ENCODE peak calls at places on chromosomes 7 and 10, in five cellular contexts. One of them, this sample, is unnamed.

GRCh38 chr10:4057725-4058513 is 272.9 kb upstream of the KLF6 start:
- DNase-seq in breast epithelium: no peak
- DNase-seq in uterus: no peak
- DNase-seq in body of pancreas: no peak
- DNase-seq in Peyer's patch: no peak
- DNase-seq in this sample: no peak

GRCh38 chr7:145511014-145511413 is 605.6 kb upstream of the CNTNAP2 start:
- DNase-seq in breast epithelium: no peak
- DNase-seq in uterus: no peak
- DNase-seq in body of pancreas: peak; percentile 60
- DNase-seq in Peyer's patch: no peak
- DNase-seq in this sample: no peak

GRCh38 chr7:138608292-138608691 is 92.9 kb downstream of the SVOPL start:
- DNase-seq in breast epithelium: no peak
- DNase-seq in uterus: no peak
- DNase-seq in body of pancreas: peak; percentile 69
- DNase-seq in Peyer's patch: no peak
- DNase-seq in this sample: no peak

GRCh38 chr7:15709978-15710377 is 23.5 kb upstream of the MEOX2 start:
- DNase-seq in breast epithelium: no peak
- DNase-seq in uterus: no peak
- DNase-seq in body of pancreas: no peak
- DNase-seq in Peyer's patch: no peak
- DNase-seq in this sample: no peak

GRCh38 chr7:6589151-6589828 is 531 bp upstream of the INTS15 start:
- DNase-seq in breast epithelium: no peak
- DNase-seq in uterus: no peak
- DNase-seq in body of pancreas: no peak
- DNase-seq in Peyer's patch: no peak
- DNase-seq in this sample: no peak

GRCh38 chr10:88392222-88392621 is 190.9 kb downstream of the RNLS start:
- DNase-seq in breast epithelium: no peak
- DNase-seq in uterus: no peak
- DNase-seq in body of pancreas: no peak
- DNase-seq in Peyer's patch: peak; percentile 31
- DNase-seq in this sample: no peak

GRCh38 chr10:47027812-47028260 is 116.6 kb downstream of the PTPN20 start:
- DNase-seq in breast epithelium: no peak
- DNase-seq in uterus: no peak
- DNase-seq in body of pancreas: peak; percentile 7
- DNase-seq in Peyer's patch: no peak
- DNase-seq in this sample: peak; percentile 14

GRCh38 chr7:33183504-33183903 is 54.1 kb downstream of the BBS9 start:
- DNase-seq in breast epithelium: no peak
- DNase-seq in uterus: peak; percentile 17
- DNase-seq in body of pancreas: no peak
- DNase-seq in Peyer's patch: no peak
- DNase-seq in this sample: no peak

GRCh38 chr7:158353606-158354570 is 233.7 kb downstream of the PTPRN2 start:
- DNase-seq in breast epithelium: no peak
- DNase-seq in uterus: no peak
- DNase-seq in body of pancreas: no peak
- DNase-seq in Peyer's patch: no peak
- DNase-seq in this sample: no peak

GRCh38 chr10:130341325-130341724 is 205.1 kb downstream of the GLRX3 start:
- DNase-seq in breast epithelium: no peak
- DNase-seq in uterus: no peak
- DNase-seq in body of pancreas: peak; percentile 65
- DNase-seq in Peyer's patch: no peak
- DNase-seq in this sample: no peak

GRCh38 chr10:116770281-116770680 is 27.9 kb upstream of the HSPA12A start:
- DNase-seq in breast epithelium: no peak
- DNase-seq in uterus: no peak
- DNase-seq in body of pancreas: no peak
- DNase-seq in Peyer's patch: no peak
- DNase-seq in this sample: no peak

GRCh38 chr10:43905502-43906236 is 257.0 kb upstream of the ZNF32 start:
- DNase-seq in breast epithelium: no peak
- DNase-seq in uterus: no peak
- DNase-seq in body of pancreas: no peak
- DNase-seq in Peyer's patch: no peak
- DNase-seq in this sample: no peak

GRCh38 chr7:12508554-12508953 is 62.0 kb upstream of the SCIN start:
- DNase-seq in breast epithelium: no peak
- DNase-seq in uterus: no peak
- DNase-seq in body of pancreas: no peak
- DNase-seq in Peyer's patch: no peak
- DNase-seq in this sample: no peak

GRCh38 chr7:11552676-11553075 is 279.3 kb downstream of the THSD7A start:
- DNase-seq in breast epithelium: no peak
- DNase-seq in uterus: no peak
- DNase-seq in body of pancreas: no peak
- DNase-seq in Peyer's patch: no peak
- DNase-seq in this sample: no peak

GRCh38 chr7:133051066-133051465 is 30.8 kb downstream of the CHCHD3 start:
- DNase-seq in breast epithelium: no peak
- DNase-seq in uterus: no peak
- DNase-seq in body of pancreas: no peak
- DNase-seq in Peyer's patch: no peak
- DNase-seq in this sample: no peak

GRCh38 chr10:683448-684071 is 5.9 kb downstream of the DIP2C start:
- DNase-seq in breast epithelium: no peak
- DNase-seq in uterus: peak; percentile 83
- DNase-seq in body of pancreas: no peak
- DNase-seq in Peyer's patch: no peak
- DNase-seq in this sample: no peak

GRCh38 chr7:104902183-104902582 is 111.8 kb upstream of the KMT2E start:
- DNase-seq in breast epithelium: no peak
- DNase-seq in uterus: no peak
- DNase-seq in body of pancreas: no peak
- DNase-seq in Peyer's patch: no peak
- DNase-seq in this sample: no peak

GRCh38 chr10:90742189-90742588 is 115.7 kb downstream of the HTR7 start:
- DNase-seq in breast epithelium: no peak
- DNase-seq in uterus: no peak
- DNase-seq in body of pancreas: no peak
- DNase-seq in Peyer's patch: no peak
- DNase-seq in this sample: no peak

GRCh38 chr10:97851341-97852001 is 1.8 kb downstream of the GOLGA7B start:
- DNase-seq in breast epithelium: peak; percentile 73
- DNase-seq in uterus: no peak
- DNase-seq in body of pancreas: no peak
- DNase-seq in Peyer's patch: no peak
- DNase-seq in this sample: no peak

GRCh38 chr7:120805636-120806388 is 52.1 kb downstream of the TSPAN12 start:
- DNase-seq in breast epithelium: no peak
- DNase-seq in uterus: peak; percentile 67
- DNase-seq in body of pancreas: peak; percentile 67
- DNase-seq in Peyer's patch: peak; percentile 26
- DNase-seq in this sample: no peak

GRCh38 chr7:75995996-75996395 is 1.6 kb upstream of the TMEM120A start:
- DNase-seq in breast epithelium: no peak
- DNase-seq in uterus: no peak
- DNase-seq in body of pancreas: no peak
- DNase-seq in Peyer's patch: no peak
- DNase-seq in this sample: no peak

GRCh38 chr7:84422790-84423189 is 228.2 kb upstream of the SEMA3A start:
- DNase-seq in breast epithelium: no peak
- DNase-seq in uterus: no peak
- DNase-seq in body of pancreas: no peak
- DNase-seq in Peyer's patch: no peak
- DNase-seq in this sample: no peak

GRCh38 chr7:40221836-40222235 is 87.0 kb downstream of the SUGCT start:
- DNase-seq in breast epithelium: no peak
- DNase-seq in uterus: no peak
- DNase-seq in body of pancreas: no peak
- DNase-seq in Peyer's patch: no peak
- DNase-seq in this sample: no peak

GRCh38 chr10:92972066-92972870 is 88.3 kb upstream of the CYP26C1 start:
- DNase-seq in breast epithelium: no peak
- DNase-seq in uterus: no peak
- DNase-seq in body of pancreas: no peak
- DNase-seq in Peyer's patch: no peak
- DNase-seq in this sample: no peak

GRCh38 chr10:95327367-95327766 is 36.6 kb upstream of the PDLIM1 start:
- DNase-seq in breast epithelium: peak; percentile 61
- DNase-seq in uterus: peak; percentile 57
- DNase-seq in body of pancreas: peak; percentile 72
- DNase-seq in Peyer's patch: no peak
- DNase-seq in this sample: peak; percentile 62

GRCh38 chr10:80486151-80486692 is 32.1 kb downstream of the TSPAN14 start:
- DNase-seq in breast epithelium: no peak
- DNase-seq in uterus: no peak
- DNase-seq in body of pancreas: no peak
- DNase-seq in Peyer's patch: no peak
- DNase-seq in this sample: no peak

GRCh38 chr10:80487791-80488538 is 33.9 kb downstream of the TSPAN14 start:
- DNase-seq in breast epithelium: no peak
- DNase-seq in uterus: no peak
- DNase-seq in body of pancreas: peak; percentile 41
- DNase-seq in Peyer's patch: peak; percentile 40
- DNase-seq in this sample: peak; percentile 56

GRCh38 chr10:80486785-80487421 is 32.8 kb downstream of the TSPAN14 start:
- DNase-seq in breast epithelium: no peak
- DNase-seq in uterus: no peak
- DNase-seq in body of pancreas: no peak
- DNase-seq in Peyer's patch: no peak
- DNase-seq in this sample: no peak

GRCh38 chr10:80488539-80489066 is 34.5 kb downstream of the TSPAN14 start:
- DNase-seq in breast epithelium: no peak
- DNase-seq in uterus: no peak
- DNase-seq in body of pancreas: no peak
- DNase-seq in Peyer's patch: no peak
- DNase-seq in this sample: no peak

GRCh38 chr10:80487422-80487785 is 33.3 kb downstream of the TSPAN14 start:
- DNase-seq in breast epithelium: no peak
- DNase-seq in uterus: no peak
- DNase-seq in body of pancreas: peak; percentile 69
- DNase-seq in Peyer's patch: no peak
- DNase-seq in this sample: no peak
- H3K4me3 ChIP-seq in breast epithelium: no peak overlapping the region
- H3K4me3 ChIP-seq in uterus: no peak overlapping the region
- H3K4me3 ChIP-seq in body of pancreas: no peak overlapping the region
- H3K4me3 ChIP-seq in Peyer's patch: no peak overlapping the region
- H3K4me3 ChIP-seq in this sample: no peak overlapping the region

GRCh38 chr7:66970310-66970709 is 25.1 kb downstream of the SBDS start:
- DNase-seq in breast epithelium: no peak
- DNase-seq in uterus: no peak
- DNase-seq in body of pancreas: no peak
- DNase-seq in Peyer's patch: no peak
- DNase-seq in this sample: no peak
- TF ChIP-seq CTCF in breast epithelium: no peak
- TF ChIP-seq CTCF in uterus: no peak
- TF ChIP-seq CTCF in body of pancreas: no peak
- TF ChIP-seq CTCF in Peyer's patch: no peak
- TF ChIP-seq CTCF in this sample: no peak

GRCh38 chr7:7761340-7761973 is 43.0 kb upstream of the RPA3 start:
- DNase-seq in breast epithelium: no peak
- DNase-seq in uterus: no peak
- DNase-seq in body of pancreas: no peak
- DNase-seq in Peyer's patch: no peak
- DNase-seq in this sample: no peak

GRCh38 chr7:7765422-7765821 is 47.0 kb upstream of the RPA3 start:
- DNase-seq in breast epithelium: no peak
- DNase-seq in uterus: no peak
- DNase-seq in body of pancreas: no peak
- DNase-seq in Peyer's patch: no peak
- DNase-seq in this sample: no peak

GRCh38 chr7:7764515-7765138 is 46.2 kb upstream of the RPA3 start:
- DNase-seq in breast epithelium: no peak
- DNase-seq in uterus: no peak
- DNase-seq in body of pancreas: no peak
- DNase-seq in Peyer's patch: no peak
- DNase-seq in this sample: no peak

GRCh38 chr7:7766671-7767070 is 48.3 kb upstream of the RPA3 start:
- DNase-seq in breast epithelium: no peak
- DNase-seq in uterus: no peak
- DNase-seq in body of pancreas: no peak
- DNase-seq in Peyer's patch: no peak
- DNase-seq in this sample: no peak

DNA sequence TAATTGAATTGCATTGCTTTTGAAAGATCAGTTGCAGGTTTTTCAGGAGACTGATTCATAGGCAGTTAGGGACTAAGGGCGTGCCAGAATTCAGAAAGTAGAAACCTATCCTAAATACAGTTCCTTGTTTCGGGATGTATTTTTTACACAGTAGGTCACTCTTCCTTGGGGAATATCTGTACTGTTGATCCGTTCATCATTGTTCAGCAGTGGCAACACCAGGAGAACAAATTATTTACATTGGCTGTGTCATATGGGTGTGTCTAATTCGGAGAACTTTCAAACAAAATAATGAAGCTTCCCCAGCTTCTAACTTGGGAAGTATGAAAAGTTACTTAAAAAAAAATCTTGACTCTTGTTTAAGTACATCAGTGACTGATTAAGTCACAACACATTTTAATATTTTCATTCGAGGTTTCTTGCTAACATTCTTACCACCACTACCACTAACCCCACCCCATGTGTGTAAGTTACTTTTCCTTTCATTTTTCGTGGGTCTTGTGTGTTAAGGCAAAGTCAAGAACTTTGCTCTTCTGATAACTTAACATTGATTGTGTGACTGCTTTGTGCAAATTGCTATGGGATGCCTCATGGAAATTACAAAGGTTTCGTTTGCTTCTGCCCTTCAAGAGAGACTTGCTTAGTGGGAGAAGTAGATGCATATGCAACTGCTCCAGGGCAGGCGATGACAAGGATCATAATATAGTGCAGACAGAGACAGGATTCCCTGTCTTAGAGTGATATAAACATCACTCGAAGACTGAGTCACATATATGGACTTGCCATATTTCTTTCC is 43.8 kb upstream of the RPA3 start:
- DNase-seq in breast epithelium: no peak
- DNase-seq in uterus: no peak
- DNase-seq in body of pancreas: no peak
- DNase-seq in Peyer's patch: no peak
- DNase-seq in this sample: no peak
- TF ChIP-seq POLR2A in breast epithelium: no peak
- TF ChIP-seq POLR2A in uterus: no peak
- TF ChIP-seq POLR2A in body of pancreas: no peak
- TF ChIP-seq POLR2A in Peyer's patch: no peak
- TF ChIP-seq POLR2A in this sample: no peak

DNA sequence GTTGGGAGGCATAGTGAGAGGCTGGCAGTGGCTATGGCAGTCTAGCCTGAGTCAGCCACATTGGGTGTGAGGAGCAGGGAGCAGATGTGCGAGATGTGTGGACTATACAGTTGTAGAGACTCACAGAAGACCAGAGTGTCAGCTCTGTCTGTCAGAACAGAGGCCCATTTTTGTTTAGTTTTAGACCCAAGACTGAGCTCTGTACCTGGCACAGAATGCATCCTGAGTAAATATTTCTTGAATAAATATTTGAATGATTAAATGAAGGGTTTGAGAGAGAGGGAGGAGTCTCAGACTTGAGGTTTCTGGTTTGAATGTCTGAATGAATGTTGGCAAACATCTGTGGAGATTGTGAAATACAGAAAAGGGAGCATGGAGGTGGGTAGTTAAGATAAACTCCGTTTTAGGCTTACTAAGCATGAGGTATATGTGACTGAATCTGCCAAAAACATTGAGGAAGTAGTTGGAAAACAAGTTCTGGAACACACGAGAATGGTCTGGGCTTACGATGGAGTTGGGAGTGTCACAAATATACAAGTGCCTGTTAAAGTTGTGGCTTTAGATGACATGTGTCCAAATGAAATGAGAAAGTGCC is 3.6 kb downstream of the SEC23IP start:
- DNase-seq in breast epithelium: no peak
- DNase-seq in uterus: no peak
- DNase-seq in body of pancreas: peak; percentile 59
- DNase-seq in Peyer's patch: no peak
- DNase-seq in this sample: no peak
- H3K4me3 ChIP-seq in breast epithelium: no peak overlapping the region
- H3K4me3 ChIP-seq in uterus: no peak overlapping the region
- H3K4me3 ChIP-seq in body of pancreas: no peak overlapping the region
- H3K4me3 ChIP-seq in Peyer's patch: no peak overlapping the region
- H3K4me3 ChIP-seq in this sample: no peak overlapping the region

This sample was measured in right lobe of liver.